ENCODE peak calls at places on chromosome 11, in seven cellular contexts. P, U, R, Y, Z, K and V are unnamed samples.

GRCh38 chr11:68792400-68792955 is 41.2 kb upstream of the TESMIN start:
- DNase-seq in P (no peak), U (no peak), R (no peak), Y (peak; percentile 50), Z (no peak), K (no peak), V (no peak)

GRCh38 chr11:98260983-98261382 is 759.8 kb upstream of the CNTN5 start:
- DNase-seq in P (no peak), U (no peak), R (no peak), Y (no peak), Z (no peak), K (no peak), V (no peak)

GRCh38 chr11:28318861-28319260 is 210.7 kb downstream of the METTL15 start:
- DNase-seq in P (no peak), U (no peak), R (no peak), Y (no peak), Z (no peak), K (no peak), V (no peak)

GRCh38 chr11:60870733-60871377 is 3.5 kb downstream of the ZP1 start:
- DNase-seq in P (no peak), U (no peak), R (no peak), Y (no peak), Z (no peak), K (no peak), V (no peak)

GRCh38 chr11:100777736-100778135 is 90.6 kb downstream of the ARHGAP42 start:
- DNase-seq in P (no peak), U (no peak), R (no peak), Y (no peak), Z (no peak), K (no peak), V (no peak)

GRCh38 chr11:23885801-23886200 is 611.1 kb upstream of the LUZP2 start:
- DNase-seq in P (no peak), U (no peak), R (no peak), Y (no peak), Z (no peak), K (no peak), V (no peak)

GRCh38 chr11:34916810-34917780 is 677 bp downstream of the PDHX start:
- DNase-seq in P (no peak), U (no peak), R (peak; percentile 35), Y (no peak), Z (no peak), K (no peak), V (no peak)

GRCh38 chr11:35111171-35112055 is 27.6 kb upstream of the CD44 start:
- DNase-seq in P (no peak), U (no peak), R (no peak), Y (peak; percentile 100), Z (no peak), K (peak; percentile 36), V (peak; percentile 78)

GRCh38 chr11:43987384-43988039 is 45.1 kb downstream of the C11orf96 start:
- DNase-seq in P (peak; percentile 33), U (no peak), R (no peak), Y (peak; percentile 76), Z (peak; percentile 69), K (peak; percentile 99), V (no peak)

GRCh38 chr11:19648321-19648720 is 64.3 kb upstream of the NAV2 start:
- DNase-seq in P (no peak), U (no peak), R (no peak), Y (no peak), Z (no peak), K (no peak), V (no peak)

GRCh38 chr11:125724125-125724524 is 22.0 kb upstream of the PATE1 start:
- DNase-seq in P (no peak), U (no peak), R (no peak), Y (peak; percentile 29), Z (no peak), K (no peak), V (no peak)

GRCh38 chr11:44167047-44167446 is 71.6 kb downstream of the EXT2 start:
- DNase-seq in P (no peak), U (no peak), R (no peak), Y (no peak), Z (no peak), K (no peak), V (no peak)

GRCh38 chr11:117901601-117902000 is 25.1 kb upstream of the FXYD6 start:
- DNase-seq in P (no peak), U (no peak), R (no peak), Y (no peak), Z (no peak), K (no peak), V (no peak)

GRCh38 chr11:134656861-134657540 is 245.0 kb upstream of the B3GAT1 start:
- DNase-seq in P (no peak), U (no peak), R (no peak), Y (no peak), Z (peak; percentile 2), K (no peak), V (no peak)

GRCh38 chr11:120058931-120059330 is 79.0 kb downstream of the TRIM29 start:
- DNase-seq in P (no peak), U (no peak), R (no peak), Y (no peak), Z (no peak), K (no peak), V (no peak)

GRCh38 chr11:82942376-82942775 is 40.8 kb downstream of the DDIAS start:
- DNase-seq in P (no peak), U (no peak), R (no peak), Y (no peak), Z (no peak), K (no peak), V (no peak)

GRCh38 chr11:87924125-87924524 is 251.1 kb downstream of the RAB38 start:
- DNase-seq in P (no peak), U (no peak), R (no peak), Y (no peak), Z (no peak), K (no peak), V (no peak)

GRCh38 chr11:126282361-126282741 is 542 bp upstream of the TIRAP start:
- DNase-seq in P (no peak), U (peak; percentile 20), R (no peak), Y (no peak), Z (peak; percentile 36), K (no peak), V (no peak)

GRCh38 chr11:14213006-14213405 is 146.0 kb downstream of the RRAS2 start:
- DNase-seq in P (no peak), U (no peak), R (no peak), Y (no peak), Z (no peak), K (no peak), V (no peak)

GRCh38 chr11:126159719-126160344 is 51.6 kb downstream of the RPUSD4 start:
- DNase-seq in P (no peak), U (no peak), R (no peak), Y (no peak), Z (no peak), K (no peak), V (no peak)

GRCh38 chr11:2325123-2325522 is 23.3 kb downstream of the TSPAN32 start:
- DNase-seq in P (no peak), U (no peak), R (no peak), Y (no peak), Z (no peak), K (no peak), V (no peak)

GRCh38 chr11:130979386-130979972 is 63.2 kb upstream of the SNX19 start:
- DNase-seq in P (no peak), U (no peak), R (no peak), Y (no peak), Z (no peak), K (no peak), V (no peak)